ENCODE peak calls at places on chromosomes 13 and 19, in four cellular contexts. X is sigmoid colon, N is aorta, Q is mammary epithelial cell. U is an unnamed sample.

GRCh38 chr13:35499131-35500051 is 22.9 kb upstream of the MAB21L1 start:
- DNase-seq in X (no peak), N (no peak), Q (no peak), U (no peak)

GRCh38 chr19:45245826-45246225 is 619 bp upstream of the EXOC3L2 start:
- DNase-seq in Q (no peak), X (no peak), N (no peak), U (no peak)

GRCh38 chr19:41871573-41872383 is 5.3 kb upstream of the CD79A start:
- DNase-seq in Q (no peak), N (no peak), X (peak), U (no peak)

GRCh38 chr13:93521307-93521706 is 294.7 kb downstream of the GPC6 start:
- DNase-seq in Q (no peak), N (no peak), X (no peak), U (no peak)

GRCh38 chr13:23617551-23618014 is 47.4 kb downstream of the TNFRSF19 start:
- DNase-seq in X (no peak), Q (peak), N (no peak), U (no peak)

GRCh38 chr13:42892760-42893159 is 99.3 kb downstream of the EPSTI1 start:
- DNase-seq in Q (peak), X (no peak), N (no peak), U (no peak)

GRCh38 chr13:40568246-40568645 is 98.2 kb downstream of the FOXO1 start:
- DNase-seq in X (no peak), N (no peak), Q (no peak), U (no peak)

GRCh38 chr13:97136418-97136817 is 85.7 kb upstream of the MBNL2 start:
- DNase-seq in Q (no peak), N (no peak), X (no peak), U (no peak)

GRCh38 chr13:20197361-20197834 is 4.7 kb upstream of the GJB2 start:
- DNase-seq in N (no peak), X (no peak), Q (peak), U (no peak)

GRCh38 chr19:42553292-42554045 is 25.2 kb upstream of the CEACAM1 start:
- DNase-seq in Q (peak), N (no peak), X (no peak), U (no peak)

GRCh38 chr19:55478364-55478763 is 1.9 kb downstream of the ZNF628 start:
- DNase-seq in X (no peak), Q (no peak), N (no peak), U (no peak)

GRCh38 chr19:35766571-35767104 is 8.7 kb downstream of the PROSER3 start:
- DNase-seq in N (no peak), Q (no peak), X (no peak), U (no peak)

GRCh38 chr13:75372923-75373841 is 108.8 kb downstream of the TBC1D4 start:
- DNase-seq in X (no peak), Q (no peak), N (no peak), U (no peak)

GRCh38 chr19:8086849-8087248 is 34.3 kb downstream of the CCL25 start:
- DNase-seq in Q (no peak), X (no peak), N (no peak), U (no peak)

GRCh38 chr19:8089664-8090601 is 37.4 kb downstream of the CCL25 start:
- DNase-seq in X (no peak), Q (no peak), N (no peak), U (no peak)

GRCh38 chr19:8087876-8088275 is 35.3 kb downstream of the CCL25 start:
- DNase-seq in N (no peak), X (no peak), Q (no peak), U (no peak)

GRCh38 chr19:8090932-8091331 is 38.4 kb downstream of the CCL25 start:
- DNase-seq in N (no peak), Q (no peak), X (no peak), U (no peak)

DNA sequence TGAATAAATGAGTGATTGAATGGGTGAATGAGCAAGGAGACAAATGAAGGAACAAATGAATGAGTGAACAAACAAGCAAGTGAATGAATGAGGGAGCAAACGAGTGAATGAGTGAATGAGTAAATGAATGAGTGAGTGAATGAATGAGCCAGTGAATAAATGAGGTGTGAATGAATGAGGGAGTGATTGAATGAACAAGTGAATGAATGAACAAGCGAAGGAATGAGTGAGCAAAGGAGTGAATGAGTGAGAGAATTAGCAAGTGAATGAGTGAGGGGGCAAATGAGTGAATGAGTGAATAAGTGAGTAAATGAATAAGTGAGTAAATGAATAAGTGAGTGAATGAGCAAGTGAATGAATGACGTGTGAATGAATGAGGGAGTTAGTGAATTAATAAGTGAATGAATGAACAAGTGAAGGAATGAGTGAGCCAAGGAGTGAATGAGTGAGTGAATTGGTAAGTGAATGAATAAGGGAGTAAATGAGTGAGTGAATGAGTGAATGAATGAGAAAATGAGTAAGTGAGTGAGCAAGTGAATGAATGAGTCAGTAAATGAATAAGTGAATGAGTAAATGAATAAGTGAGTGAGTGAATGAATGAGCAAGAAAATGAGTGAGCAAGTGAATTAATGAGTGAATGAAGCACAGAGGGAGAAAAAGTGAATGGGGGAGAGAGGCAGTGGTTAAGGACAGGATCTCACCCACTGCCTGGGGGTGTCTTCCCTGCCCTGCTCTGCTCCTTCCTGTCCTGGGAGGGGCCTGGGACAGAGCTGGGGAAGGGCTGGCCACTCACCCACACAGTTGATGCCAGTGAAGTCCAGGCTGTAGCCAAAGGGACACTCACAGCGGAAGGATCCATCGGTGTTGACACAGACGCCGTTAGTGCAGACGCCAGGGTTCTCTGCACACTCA is 36.4 kb downstream of the CCL25 start:
- DNase-seq in N (no peak), Q (no peak), X (no peak), U (no peak)
- H3K4me3 ChIP-seq in N (no peak), Q (no peak), X (no peak), U (no peak)

DNA sequence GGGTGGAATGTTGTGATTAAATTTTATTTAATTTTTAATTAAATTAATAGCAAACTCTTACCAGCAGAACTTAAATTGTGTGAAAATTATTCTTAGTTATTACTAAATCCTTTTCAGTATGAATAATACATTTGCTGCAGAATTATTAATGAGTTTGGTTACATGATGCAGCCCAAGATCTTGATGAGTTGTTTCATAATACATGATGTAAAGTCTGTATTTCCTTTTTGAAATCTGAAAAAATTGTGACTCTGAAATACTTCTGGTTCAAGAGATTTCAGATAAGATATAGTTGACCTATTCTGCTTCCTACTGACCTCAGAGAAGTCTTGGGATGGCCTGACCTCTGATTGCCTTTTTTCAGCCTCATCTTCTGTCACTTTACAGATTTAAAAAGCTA is 11.1 kb downstream of the SAE1 start:
- DNase-seq in X (no peak), Q (no peak), N (no peak), U (no peak)
- H3K27ac ChIP-seq in X (peak), Q (no peak), N (no peak), U (no peak)

GRCh38 chr13:32737679-32738078 is 151.4 kb downstream of the PDS5B start:
- DNase-seq in N (no peak), Q (no peak), X (no peak), U (no peak)
- H3K4me3 ChIP-seq in N (no peak), Q (no peak), X (peak), U (peak)

GRCh38 chr13:30148171-30148754 is 159.1 kb downstream of the KATNAL1 start:
- DNase-seq in N (no peak), Q (no peak), X (no peak), U (peak)

GRCh38 chr13:30143671-30144400 is 163.5 kb downstream of the KATNAL1 start:
- DNase-seq in X (no peak), N (no peak), Q (peak), U (no peak)

GRCh38 chr13:30148791-30149190 is 158.6 kb downstream of the KATNAL1 start:
- DNase-seq in N (no peak), Q (no peak), X (no peak), U (no peak)

GRCh38 chr13:30147380-30147779 is 160.0 kb downstream of the KATNAL1 start:
- DNase-seq in Q (no peak), X (no peak), N (no peak), U (no peak)

DNA sequence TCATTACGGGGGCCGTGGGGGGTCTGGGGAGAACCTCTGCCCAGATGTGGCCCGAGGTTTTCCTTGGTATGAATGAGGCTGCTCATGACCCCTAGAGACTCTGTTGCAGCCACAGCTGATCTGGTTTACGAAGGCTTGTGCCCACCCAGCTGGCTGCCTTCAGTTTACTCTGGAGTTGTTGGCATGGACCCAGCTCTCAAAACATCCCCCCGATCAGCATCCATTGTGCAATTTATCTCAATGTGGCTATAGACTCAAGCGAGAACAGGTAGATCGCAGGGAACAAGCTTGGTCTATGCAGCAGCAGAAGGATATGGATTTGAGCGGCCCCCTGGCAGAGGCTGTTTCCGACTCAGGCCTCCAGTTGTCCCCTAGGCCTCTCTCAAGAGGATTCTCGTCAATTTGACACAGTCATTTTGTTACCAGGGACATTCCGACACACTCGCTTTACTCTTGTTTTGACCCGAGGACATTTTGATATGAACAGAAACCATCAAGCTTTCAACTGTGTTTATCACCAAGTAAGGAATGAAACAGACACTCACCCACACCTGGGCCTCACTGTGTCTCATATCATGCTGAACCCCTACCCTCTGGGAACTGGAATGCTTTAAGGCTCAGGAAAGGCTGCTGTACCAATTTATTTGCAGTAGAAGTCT is 161.5 kb downstream of the KATNAL1 start:
- DNase-seq in Q (no peak), X (no peak), N (peak), U (no peak)
- H3K27ac ChIP-seq in Q (no peak), X (no peak), N (no peak), U (no peak)

GRCh38 chr19:5631511-5632240 is 8.8 kb downstream of the SAFB start:
- DNase-seq in Q (no peak), N (no peak), X (no peak), U (peak)
- H3K4me3 ChIP-seq in Q (no peak), N (no peak), X (no peak), U (no peak)

GRCh38 chr13:100671389-100672182 is 3.0 kb downstream of the TMTC4 start:
- DNase-seq in Q (no peak), X (no peak), N (no peak), U (no peak)

GRCh38 chr13:100665403-100665802 is 9.2 kb downstream of the TMTC4 start:
- DNase-seq in Q (no peak), N (no peak), X (no peak), U (no peak)

GRCh38 chr13:100667894-100668293 is 6.7 kb downstream of the TMTC4 start:
- DNase-seq in X (no peak), N (no peak), Q (no peak), U (no peak)

GRCh38 chr13:100666124-100666523 is 8.5 kb downstream of the TMTC4 start:
- DNase-seq in Q (no peak), X (no peak), N (no peak), U (no peak)

DNA sequence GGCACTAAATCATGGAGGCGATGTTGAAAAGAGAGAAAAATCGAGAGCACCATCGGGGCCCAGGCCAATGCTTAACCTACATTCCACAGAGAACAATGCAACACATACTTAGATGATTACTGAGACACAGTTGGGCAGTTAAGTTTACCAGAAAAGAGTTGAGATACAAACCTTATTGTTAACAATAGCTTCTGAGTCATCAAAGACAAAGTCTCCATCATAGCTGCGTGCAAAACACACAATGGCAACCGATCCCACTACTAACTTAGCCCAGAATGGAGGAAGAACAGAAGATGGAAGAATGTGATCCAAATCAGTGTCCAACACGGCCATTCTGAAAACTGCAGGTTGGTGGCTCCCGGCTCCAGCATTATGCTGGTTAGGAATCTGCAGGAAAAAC is 6.2 kb downstream of the TMTC4 start:
- DNase-seq in X (no peak), Q (no peak), N (no peak), U (no peak)
- H3K27ac ChIP-seq in X (no peak), Q (no peak), N (no peak), U (no peak)